ENCODE peak calls at places on chromosome 17, in ten cellular contexts. S is GM23248, F is heart right ventricle, C is left ventricle myocardium inferior, W is breast epithelium, I is tibial artery, N is suprapubic skin, H is HAP-1, B is IMR-90, V is adipocyte. R is an unnamed sample. For H3K4me1, the result is how much of the 10 kb centered on the place peaks cover.

GRCh38 chr17:45127583-45128300 is 4.6 kb downstream of the PLCD3 start:
- DNase-seq in F (peak), B (peak), H (no peak), C (peak), N (no peak), I (peak), S (peak), W (peak), V (peak), R (no peak)

GRCh38 chr17:7363311-7363710 is 8.4 kb downstream of the TMEM95 start:
- DNase-seq in F (no peak), V (no peak), H (no peak), B (peak), I (no peak), N (no peak), S (peak), W (no peak), C (no peak), R (no peak)

GRCh38 chr17:74898376-74898946 is 5.0 kb upstream of the FADS6 start:
- DNase-seq in W (no peak), C (no peak), V (no peak), F (no peak), H (no peak), I (no peak), S (no peak), B (no peak), N (no peak), R (no peak)

GRCh38 chr17:39001703-39002637 is 34.8 kb upstream of the FBXO47 start:
- DNase-seq in S (peak), F (peak), C (peak), I (peak), B (peak), V (peak), H (peak), W (peak), N (peak), R (peak)

GRCh38 chr17:78923660-78924453 is 1.3 kb downstream of the TIMP2 start:
- DNase-seq in F (peak), N (peak), S (peak), H (peak), C (peak), B (no peak), V (peak), W (peak), I (peak), R (peak)

GRCh38 chr17:75767881-75768280 is 2.9 kb upstream of the GALK1 start:
- DNase-seq in S (no peak), C (no peak), V (no peak), N (no peak), W (no peak), F (no peak), I (no peak), B (no peak), H (no peak), R (no peak)

GRCh38 chr17:3710951-3711383 is 12.7 kb upstream of the HASPIN start:
- DNase-seq in F (no peak), H (no peak), N (no peak), W (no peak), S (peak), I (no peak), B (peak), C (no peak), V (peak), R (no peak)

GRCh38 chr17:7043544-7044268 is at the start of gene SLC16A11:
- DNase-seq in W (no peak), H (peak), V (peak), C (peak), S (peak), N (no peak), I (no peak), B (peak), F (peak), R (peak)

GRCh38 chr17:48175692-48176450 is 68.3 kb downstream of the SNX11 start:
- DNase-seq in F (no peak), S (peak), N (no peak), B (peak), V (peak), H (no peak), C (no peak), W (no peak), I (no peak), R (no peak)

GRCh38 chr17:14318109-14318905 is 17.4 kb downstream of the HS3ST3B1 start:
- DNase-seq in I (no peak), S (no peak), W (no peak), N (no peak), B (no peak), F (no peak), C (no peak), V (no peak), H (no peak), R (no peak)

GRCh38 chr17:73293480-73293911 is 18.3 kb downstream of the CDC42EP4 start:
- DNase-seq in I (peak), V (peak), N (no peak), F (no peak), H (no peak), S (peak), W (peak), C (peak), B (peak), R (peak)

GRCh38 chr17:49210158-49211029 is at the start of the genes ABI3 and GNGT2:
- DNase-seq in C (peak), S (no peak), H (no peak), B (peak), I (no peak), N (no peak), F (peak), V (no peak), W (no peak), R (peak)

GRCh38 chr17:79646721-79647455 is 36.0 kb upstream of the RBFOX3 start:
- DNase-seq in V (no peak), N (peak), W (peak), H (no peak), S (no peak), I (peak), B (no peak), C (no peak), F (no peak), R (no peak)

GRCh38 chr17:75181608-75182318 is 996 bp downstream of the SUMO2 start:
- DNase-seq in W (no peak), H (peak), S (peak), V (peak), F (no peak), I (peak), B (no peak), C (peak), N (no peak), R (peak)

GRCh38 chr17:8696456-8696855 is 48.2 kb downstream of the CCDC42 start:
- DNase-seq in S (no peak), F (no peak), I (peak), B (peak), N (no peak), C (no peak), V (no peak), H (peak), W (no peak), R (no peak)

GRCh38 chr17:65855245-65855644 is 293.8 kb upstream of the AXIN2 start:
- DNase-seq in S (no peak), N (no peak), C (no peak), W (no peak), H (no peak), B (peak), F (no peak), I (no peak), V (no peak), R (no peak)

GRCh38 chr17:57862410-57862989 is 12.7 kb upstream of the MRPS23 start:
- DNase-seq in V (no peak), B (no peak), N (peak), S (no peak), F (no peak), C (no peak), I (no peak), H (no peak), W (peak), R (no peak)

GRCh38 chr17:50903604-50904521 is 37.7 kb upstream of the TOB1 start:
- DNase-seq in C (no peak), I (no peak), W (no peak), V (peak), B (peak), S (peak), H (no peak), N (no peak), F (no peak), R (no peak)

DNA sequence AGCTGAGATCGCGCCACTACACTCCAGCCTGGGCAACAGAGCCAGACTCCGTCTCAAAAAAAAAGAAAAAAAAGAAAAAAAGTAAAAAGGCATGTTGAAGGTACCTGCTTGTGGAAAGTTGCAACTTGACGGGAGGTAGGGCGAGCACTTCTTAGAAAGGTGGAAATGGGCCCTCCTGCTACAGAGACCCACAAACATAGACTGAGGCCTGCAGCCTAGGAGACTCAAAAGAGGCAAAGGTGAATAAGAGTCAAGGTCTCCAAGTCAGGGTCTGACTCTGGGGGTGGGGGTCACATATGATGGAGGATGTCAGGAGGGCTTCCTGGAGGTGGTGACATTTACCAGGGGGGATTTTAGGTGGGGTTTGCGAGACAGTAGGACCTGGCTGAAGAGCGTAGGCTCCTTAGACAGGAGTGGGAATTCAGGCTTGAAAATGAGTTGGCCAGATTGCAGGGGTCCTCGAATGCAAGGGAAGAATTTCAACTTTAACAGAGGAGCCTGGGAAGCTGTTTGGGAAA is 303.0 kb downstream of the SEC14L1 start:
- DNase-seq in W (no peak), B (no peak), V (no peak), S (no peak), I (no peak), F (no peak), H (no peak), N (no peak), C (no peak), R (no peak)
- H3K4me1 ChIP-seq in W (under half), B (under half), V (half or more), S (under half), I (under half), F (half or more), H (under half), N (half or more), C (half or more), R (under half)

DNA sequence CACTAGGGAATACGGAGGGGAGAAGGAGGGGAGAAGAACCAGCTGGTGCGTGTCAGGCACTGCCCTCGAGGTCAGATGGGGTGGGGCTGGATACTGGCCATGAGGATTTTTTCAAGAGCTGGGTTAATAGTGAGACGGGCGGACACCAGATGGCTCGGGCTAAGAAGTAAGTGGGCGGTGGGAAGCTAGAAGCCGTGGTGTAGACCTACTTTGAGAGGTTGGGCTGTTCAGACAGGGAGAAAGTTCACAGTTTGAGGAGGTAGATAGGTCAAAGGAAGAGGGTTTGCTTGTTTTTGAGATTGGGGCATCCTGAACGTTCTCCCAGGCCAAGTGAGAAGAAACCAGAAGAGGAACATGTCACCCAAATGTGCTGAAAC is 303.9 kb downstream of the SEC14L1 start:
- DNase-seq in W (no peak), I (no peak), F (no peak), H (no peak), C (peak), S (peak), N (no peak), V (no peak), B (peak), R (no peak)
- H3K4me1 ChIP-seq in W (under half), I (under half), F (half or more), H (under half), C (half or more), S (under half), N (half or more), V (half or more), B (half or more), R (under half)

GRCh38 chr17:68598074-68598473 is 3.1 kb downstream of the FAM20A start:
- DNase-seq in C (no peak), I (no peak), B (no peak), S (no peak), N (no peak), V (no peak), F (no peak), H (no peak), W (no peak), R (no peak)
- H3K4me1 ChIP-seq in C (half or more), I (under half), B (under half), S (under half), N (half or more), V (half or more), F (under half), H (under half), W (under half), R (under half)

DNA sequence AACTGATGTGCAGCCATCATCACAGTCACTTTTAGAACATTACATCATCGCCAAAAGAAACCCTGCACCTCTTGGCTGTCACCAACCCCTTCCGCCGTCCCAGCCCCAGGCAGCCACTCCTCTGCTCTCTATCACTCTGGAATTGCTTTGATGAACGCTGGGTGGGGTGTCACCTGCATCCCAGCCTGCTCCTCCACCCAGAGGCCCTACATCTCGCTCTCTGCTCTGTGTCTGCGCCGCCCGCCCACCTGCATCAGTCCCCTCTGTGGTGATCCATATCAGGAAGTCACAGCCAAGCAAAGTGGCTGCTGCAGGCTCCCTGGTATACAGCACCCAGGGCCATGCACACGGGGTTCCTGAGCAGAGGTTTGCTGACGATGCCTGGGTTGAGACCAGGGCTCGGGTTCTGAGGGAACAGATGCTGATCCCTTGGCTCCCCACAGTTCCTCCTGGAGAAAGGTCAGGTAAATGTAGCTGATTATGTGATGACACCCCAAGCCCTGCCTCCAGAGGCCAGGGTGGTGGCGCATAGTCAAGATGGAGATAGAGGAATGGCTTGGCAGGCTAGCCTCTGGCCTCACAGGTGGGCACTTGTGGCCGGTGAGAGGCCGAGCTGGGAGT is 30.9 kb downstream of the MPRIP start:
- DNase-seq in H (no peak), W (peak), I (no peak), V (no peak), S (no peak), N (no peak), B (no peak), C (no peak), F (no peak), R (no peak)
- H3K4me1 ChIP-seq in H (under half), W (under half), I (half or more), V (under half), S (under half), N (half or more), B (under half), C (half or more), F (half or more), R (half or more)

GRCh38 chr17:17439971-17440843 is 36.6 kb upstream of the MED9 start:
- DNase-seq in N (no peak), V (peak), B (peak), F (peak), H (peak), C (peak), I (no peak), S (peak), W (peak), R (no peak)
- H3K4me1 ChIP-seq in N (under half), V (under half), B (under half), F (under half), H (under half), C (under half), I (under half), S (under half), W (under half), R (under half)

GRCh38 chr17:81483862-81484194 is 28.8 kb downstream of the ACTG1 start:
- DNase-seq in N (no peak), S (no peak), B (no peak), V (no peak), C (no peak), F (no peak), H (no peak), W (no peak), I (no peak), R (no peak)
- H3K4me1 ChIP-seq in N (half or more), S (under half), B (under half), V (under half), C (half or more), F (under half), H (under half), W (under half), I (under half), R (under half)

R was measured in psoas muscle.